ENCODE peak calls at places on chromosomes 13 and 19, in six cellular contexts. K is upper lobe of left lung, G is natural killer cell, B is choroid plexus epithelial cell, T is ascending aorta, I is osteocyte. Z is an unnamed sample.

GRCh38 chr13:51068501-51068900 is 42.6 kb downstream of the C13orf42 start:
- DNase-seq in K (no peak), G (no peak), B (no peak), T (no peak), I (no peak), Z (no peak)

GRCh38 chr13:102234618-102235017 is 167.2 kb downstream of the FGF14 start:
- DNase-seq in K (no peak), G (no peak), B (peak), T (no peak), I (no peak), Z (no peak)

GRCh38 chr13:107192289-107192688 is 624.4 kb upstream of the ARGLU1 start:
- DNase-seq in K (peak), G (no peak), B (peak), T (no peak), I (no peak), Z (no peak)

GRCh38 chr13:72556945-72557344 is 170.5 kb downstream of the MZT1 start:
- DNase-seq in K (no peak), G (no peak), B (no peak), T (no peak), I (no peak), Z (no peak)

GRCh38 chr19:15869109-15869555 is 28.7 kb downstream of the CYP4F2 start:
- DNase-seq in K (peak), G (no peak), B (peak), T (peak), I (no peak), Z (no peak)

GRCh38 chr13:19605161-19605955 is 28.1 kb upstream of the MPHOSPH8 start:
- DNase-seq in K (no peak), G (no peak), B (no peak), T (no peak), I (peak), Z (no peak)

GRCh38 chr13:94192576-94192975 is 286.9 kb downstream of the DCT start:
- DNase-seq in K (peak), G (no peak), B (peak), T (no peak), I (no peak), Z (no peak)

GRCh38 chr13:75704194-75704941 is 68.2 kb downstream of the LMO7 start:
- DNase-seq in K (no peak), G (no peak), B (peak), T (no peak), I (no peak), Z (no peak)

GRCh38 chr13:31011193-31011860 is 78.9 kb downstream of the TEX26 start:
- DNase-seq in K (no peak), G (no peak), B (no peak), T (no peak), I (no peak), Z (no peak)

GRCh38 chr19:14073925-14074838 is 1.6 kb downstream of the MISP3 start:
- DNase-seq in K (no peak), G (peak), B (peak), T (no peak), I (no peak), Z (no peak)

GRCh38 chr19:6232567-6232966 is 47.2 kb downstream of the MLLT1 start:
- DNase-seq in K (no peak), G (no peak), B (peak), T (no peak), I (no peak), Z (no peak)

GRCh38 chr13:43136940-43137574 is 113.7 kb downstream of the DNAJC15 start:
- DNase-seq in K (no peak), G (no peak), B (peak), T (no peak), I (no peak), Z (no peak)

DNA sequence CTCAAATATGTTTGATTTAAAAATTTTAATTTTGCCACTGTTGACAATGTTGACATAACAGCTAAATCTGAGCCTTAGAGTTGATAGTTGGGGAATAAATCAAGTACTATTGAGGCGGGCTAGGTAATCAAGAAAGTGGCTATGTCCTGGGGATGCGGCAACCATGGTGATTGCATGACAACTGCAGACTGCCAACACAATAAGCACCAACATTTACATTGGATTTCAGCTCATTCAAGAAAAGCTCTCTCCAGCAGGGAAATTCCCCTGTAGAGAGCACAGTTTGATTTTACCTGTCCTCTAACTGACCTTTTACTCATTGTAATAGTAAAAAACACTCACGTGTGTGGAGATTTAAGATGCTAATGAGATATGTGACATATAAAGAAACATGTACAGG is 63.1 kb downstream of the ZNF100 start:
- DNase-seq in K (no peak), G (no peak), B (no peak), T (no peak), I (no peak), Z (no peak)
- TF ChIP-seq CTCF in K (no peak), G (no peak), B (no peak), T (no peak), I (no peak), Z (no peak)

DNA sequence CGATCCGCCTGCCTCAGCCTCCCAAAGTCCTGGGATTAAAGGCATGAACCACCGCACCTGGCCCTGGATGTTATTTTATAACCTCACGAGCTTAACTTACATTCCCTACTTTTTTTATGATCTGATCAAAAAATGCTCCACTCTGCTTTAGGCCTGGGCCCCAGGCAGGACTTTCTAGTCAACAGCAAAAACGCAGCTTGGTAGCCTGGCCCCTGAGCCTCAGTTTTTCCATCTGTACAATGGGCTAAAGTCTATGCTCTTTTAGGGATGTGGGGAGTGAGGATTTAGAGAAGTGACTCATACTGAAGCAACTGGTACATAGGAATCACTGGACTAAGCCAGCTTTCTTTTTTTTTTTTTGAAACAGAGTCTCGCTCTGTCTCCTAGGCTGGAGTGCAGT is 11.9 kb upstream of the PIK3R2 start:
- DNase-seq in K (no peak), G (no peak), B (no peak), T (no peak), I (no peak), Z (no peak)
- TF ChIP-seq CTCF in K (no peak), G (no peak), B (no peak), T (no peak), I (no peak), Z (no peak)

DNA sequence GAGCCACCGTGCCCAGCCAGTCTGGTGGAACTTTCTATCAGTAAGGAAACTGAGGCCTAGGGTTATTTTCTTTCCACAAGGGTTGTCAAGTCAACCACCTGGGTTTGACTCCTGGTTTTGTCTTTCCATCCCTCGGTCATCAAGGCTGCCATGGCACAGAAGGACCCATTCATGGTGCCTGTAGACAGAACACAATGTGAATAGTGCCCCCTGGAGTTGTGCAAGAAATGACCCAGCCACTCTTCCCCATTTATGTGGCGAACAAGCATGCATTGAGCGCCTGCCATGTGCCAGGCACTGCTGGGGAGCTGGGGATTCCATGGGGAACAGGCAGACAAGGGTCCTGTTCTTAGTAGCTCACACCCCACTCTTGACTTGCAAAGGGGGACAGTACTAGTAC is 4.1 kb downstream of the SMARCA4 start:
- DNase-seq in K (no peak), G (no peak), B (no peak), T (no peak), I (no peak), Z (no peak)
- TF ChIP-seq CTCF in K (no peak), G (no peak), B (peak), T (no peak), I (peak), Z (no peak)

GRCh38 chr19:30873691-30874090 is 475.5 kb downstream of the TSHZ3 start:
- DNase-seq in K (no peak), G (no peak), B (no peak), T (no peak), I (no peak), Z (no peak)

GRCh38 chr19:30873003-30873402 is 476.2 kb downstream of the TSHZ3 start:
- DNase-seq in K (no peak), G (no peak), B (no peak), T (no peak), I (no peak), Z (no peak)

GRCh38 chr19:30871979-30872378 is 477.3 kb downstream of the TSHZ3 start:
- DNase-seq in K (no peak), G (no peak), B (no peak), T (no peak), I (peak), Z (no peak)

GRCh38 chr19:30865481-30865880 is 483.8 kb downstream of the TSHZ3 start:
- DNase-seq in K (no peak), G (no peak), B (no peak), T (peak), I (peak), Z (peak)

GRCh38 chr19:30870861-30871260 is 478.4 kb downstream of the TSHZ3 start:
- DNase-seq in K (no peak), G (no peak), B (peak), T (no peak), I (peak), Z (no peak)
- TF ChIP-seq CTCF in K (no peak), G (no peak), B (no peak), T (no peak), I (no peak), Z (no peak)

GRCh38 chr13:80334582-80335260 is 6.2 kb downstream of the SPRY2 start:
- DNase-seq in K (no peak), G (no peak), B (peak), T (no peak), I (no peak), Z (no peak)
- TF ChIP-seq CTCF in K (no peak), G (no peak), B (no peak), T (no peak), I (peak), Z (no peak)

GRCh38 chr19:2337329-2337707 is 8.8 kb downstream of the SPPL2B start:
- DNase-seq in K (no peak), G (no peak), B (peak), T (no peak), I (no peak), Z (no peak)
- TF ChIP-seq CTCF in K (no peak), G (no peak), B (peak), T (no peak), I (peak), Z (no peak)

DNA sequence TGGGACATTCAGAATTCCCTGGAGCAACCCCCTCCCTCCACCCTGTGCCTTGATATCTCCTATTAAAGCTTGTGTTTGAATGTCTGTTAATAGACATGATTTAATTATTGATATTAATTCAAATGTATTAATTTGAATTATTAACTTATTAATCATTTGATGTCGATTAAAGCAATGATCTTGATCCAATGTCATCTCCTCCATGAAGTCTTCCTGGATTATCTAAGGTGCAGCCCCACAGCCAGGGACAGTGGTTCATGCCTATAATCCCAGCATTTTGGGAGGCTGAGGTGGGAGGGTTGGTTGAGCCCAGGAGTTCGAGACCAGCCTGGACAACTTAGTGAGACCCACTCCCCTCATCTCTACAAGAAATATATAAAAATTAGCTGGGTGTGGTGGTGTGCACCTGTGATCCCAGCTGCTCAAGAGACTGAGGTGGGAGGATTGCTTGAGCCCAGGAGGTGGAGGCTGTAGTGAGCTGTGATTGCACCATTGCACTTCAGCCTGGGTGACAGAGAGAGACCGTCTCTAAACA is 9.6 kb downstream of the FEM1A start:
- DNase-seq in K (no peak), G (no peak), B (no peak), T (no peak), I (no peak), Z (no peak)
- TF ChIP-seq CTCF in K (no peak), G (no peak), B (no peak), T (no peak), I (no peak), Z (no peak)